ENCODE peak calls at places on chromosomes 16 and 17, in four cellular contexts. Z, G, E and R are unnamed samples.

GRCh38 chr16:87850009-87851006 is 19.0 kb downstream of the SLC7A5 start:
- DNase-seq in E (peak), G (no peak), Z (peak), R (no peak)

GRCh38 chr17:69525920-69526841 is 111.7 kb downstream of the MAP2K6 start:
- DNase-seq in Z (no peak), E (peak), G (no peak), R (peak)

GRCh38 chr17:2841606-2842005 is 45.4 kb downstream of the RAP1GAP2 start:
- DNase-seq in Z (no peak), G (no peak), E (no peak), R (no peak)

GRCh38 chr16:61313931-61314330 is 722.3 kb downstream of the CDH8 start:
- DNase-seq in Z (no peak), E (no peak), G (no peak), R (no peak)

GRCh38 chr17:47837401-47838039 is 3.6 kb downstream of the SCRN2 start:
- DNase-seq in G (no peak), E (no peak), Z (no peak), R (no peak)

GRCh38 chr17:74097461-74098131 is 105.9 kb upstream of the RPL38 start:
- DNase-seq in E (no peak), G (no peak), Z (no peak), R (no peak)

GRCh38 chr16:29813644-29814562 is 1.9 kb downstream of the PRRT2 start:
- DNase-seq in E (no peak), G (no peak), Z (no peak), R (no peak)

GRCh38 chr17:9811086-9811485 is 10.8 kb downstream of the GSG1L2 start:
- DNase-seq in E (peak), Z (no peak), G (no peak), R (no peak)

GRCh38 chr17:64477849-64478248 is 19.0 kb downstream of the POLG2 start:
- DNase-seq in Z (no peak), G (no peak), E (no peak), R (no peak)

GRCh38 chr17:58319181-58320162 is 9.1 kb downstream of the TSPOAP1 start:
- DNase-seq in G (peak), E (no peak), Z (no peak), R (no peak)

GRCh38 chr16:56869513-56870270 is 4.7 kb downstream of the SLC12A3 start:
- DNase-seq in E (peak), G (no peak), Z (no peak), R (no peak)
- TF ChIP-seq CTCF in E (no peak), G (peak), Z (no peak), R (no peak)

GRCh38 chr17:35765731-35766488 is 5.2 kb downstream of the C17orf50 start:
- DNase-seq in G (no peak), Z (no peak), E (no peak), R (no peak)

GRCh38 chr17:35765086-35765710 is 4.5 kb downstream of the C17orf50 start:
- DNase-seq in Z (no peak), G (no peak), E (no peak), R (no peak)

GRCh38 chr17:35763767-35764122 is 3.1 kb downstream of the C17orf50 start:
- DNase-seq in E (no peak), G (no peak), Z (no peak), R (no peak)

GRCh38 chr17:35766489-35766877 is 5.8 kb downstream of the C17orf50 start:
- DNase-seq in E (no peak), G (no peak), Z (no peak), R (no peak)

GRCh38 chr17:35764123-35764991 is 3.7 kb downstream of the C17orf50 start:
- DNase-seq in E (peak), G (peak), Z (peak), R (peak)
- TF ChIP-seq CTCF in E (peak), G (peak), Z (peak), R (peak)

GRCh38 chr17:6853764-6854442 is 22.4 kb upstream of the TEKT1 start:
- DNase-seq in Z (peak), G (no peak), E (no peak), R (no peak)
- TF ChIP-seq CTCF in Z (no peak), G (peak), E (no peak), R (peak)

DNA sequence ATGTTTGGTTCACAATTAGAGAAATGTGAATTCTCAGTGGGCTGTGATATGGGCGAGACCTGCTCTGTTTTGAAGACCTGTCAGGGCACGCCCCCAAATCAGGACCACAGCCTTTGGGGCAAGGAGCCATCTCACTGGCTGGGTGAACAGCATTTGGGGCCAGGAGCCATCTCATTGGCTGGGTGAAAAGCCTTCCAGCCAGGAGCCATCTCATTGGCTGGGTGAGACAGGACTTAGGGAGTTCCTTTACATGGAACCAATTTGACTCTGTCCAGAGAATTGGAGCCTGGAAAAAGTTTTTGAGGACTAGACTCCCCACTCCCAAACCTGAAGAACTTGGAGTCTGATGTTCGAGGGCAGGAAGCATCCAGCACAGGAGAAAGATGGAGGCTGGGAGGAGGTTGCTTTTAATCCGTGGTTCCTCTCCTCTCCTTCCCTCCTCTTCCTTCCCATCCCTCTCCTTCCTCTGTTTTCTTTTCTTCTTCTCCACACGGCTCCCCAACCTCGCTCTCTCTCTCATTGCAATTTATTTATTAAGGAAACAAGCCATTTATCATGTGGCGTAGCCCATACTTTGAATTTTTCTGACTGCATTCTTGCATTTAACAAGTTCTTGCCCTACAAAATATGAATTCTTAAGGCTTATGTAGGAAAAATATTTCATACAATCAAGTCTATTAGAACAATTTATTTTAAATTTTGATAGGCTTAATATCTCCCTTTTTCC is 19.7 kb downstream of the FOXL1 start:
- DNase-seq in E (no peak), Z (no peak), G (no peak), R (no peak)
- TF ChIP-seq CTCF in E (no peak), Z (no peak), G (no peak), R (no peak)